ENCODE peak calls at places on chromosomes 3 and 15, in five cellular contexts. V, I, E, U and G are unnamed samples.

GRCh38 chr3:134663646-134664456 is 13.0 kb upstream of the KY start:
- DNase-seq in I (no peak), E (no peak), V (no peak), U (peak), G (no peak)

GRCh38 chr3:13012228-13012691 is 61.0 kb downstream of the IQSEC1 start:
- DNase-seq in I (no peak), V (peak), U (no peak), E (peak), G (no peak)

GRCh38 chr3:25354071-25354470 is 74.0 kb upstream of the RARB start:
- DNase-seq in V (no peak), E (no peak), U (peak), I (no peak), G (no peak)

GRCh38 chr3:51904034-51904823 is 1.1 kb upstream of the IQCF1 start:
- DNase-seq in E (no peak), I (no peak), U (no peak), V (no peak), G (no peak)

GRCh38 chr3:123303976-123304560 is 102.3 kb downstream of the SEC22A start:
- DNase-seq in U (no peak), I (no peak), V (no peak), E (no peak), G (no peak)

GRCh38 chr3:107796786-107797185 is 274.0 kb downstream of the BBX start:
- DNase-seq in U (peak), I (no peak), E (no peak), V (peak), G (peak)

GRCh38 chr3:105829879-105830622 is 38.8 kb downstream of the CBLB start:
- DNase-seq in V (peak), I (no peak), U (no peak), E (no peak), G (no peak)

GRCh38 chr3:156681003-156681402 is 6.6 kb downstream of the TIPARP start:
- DNase-seq in E (no peak), U (peak), I (no peak), V (no peak), G (no peak)

GRCh38 chr3:39541917-39542329 is 74.4 kb downstream of the MOBP start:
- DNase-seq in E (no peak), V (no peak), U (no peak), I (no peak), G (no peak)

GRCh38 chr3:161163297-161163696 is 57.8 kb upstream of the NMD3 start:
- DNase-seq in U (peak), E (no peak), I (no peak), V (no peak), G (no peak)

GRCh38 chr3:100902572-100902971 is 90.6 kb downstream of the ABI3BP start:
- DNase-seq in E (no peak), V (no peak), U (peak), I (no peak), G (no peak)

GRCh38 chr3:48233542-48233941 is 7.4 kb upstream of the ZNF589 start:
- DNase-seq in U (no peak), V (no peak), E (no peak), I (no peak), G (no peak)

GRCh38 chr3:17632401-17633100 is 109.9 kb downstream of the TBC1D5 start:
- DNase-seq in U (peak), I (no peak), E (no peak), V (no peak), G (no peak)

GRCh38 chr3:195106418-195106906 is 164.5 kb downstream of the XXYLT1 start:
- DNase-seq in U (peak), V (peak), E (peak), I (peak), G (peak)

GRCh38 chr3:184594386-184595035 is 32.9 kb downstream of the EPHB3 start:
- DNase-seq in E (no peak), I (no peak), V (no peak), U (no peak), G (no peak)

GRCh38 chr3:46298871-46299607 is 54.9 kb upstream of the CCR2 start:
- DNase-seq in U (no peak), I (no peak), E (no peak), V (no peak), G (no peak)

GRCh38 chr15:62517541-62517940 is 352.5 kb upstream of the C2CD4B start:
- DNase-seq in V (no peak), U (no peak), E (no peak), I (no peak), G (no peak)

GRCh38 chr3:13644341-13645082 is 95.6 kb downstream of the FBLN2 start:
- DNase-seq in V (no peak), U (no peak), E (no peak), I (no peak), G (no peak)

GRCh38 chr15:55194246-55194645 is 2.5 kb downstream of the RSL24D1 start:
- DNase-seq in V (no peak), U (no peak), E (no peak), I (no peak), G (no peak)

GRCh38 chr15:82176528-82176927 is 86.0 kb downstream of the EFL1 start:
- DNase-seq in V (no peak), U (no peak), E (no peak), I (no peak), G (no peak)

GRCh38 chr15:63599401-63600000 is 2.3 kb downstream of the FBXL22 start:
- DNase-seq in E (peak), V (peak), I (peak), U (no peak), G (peak)

GRCh38 chr3:133717424-133717823 is 28.8 kb upstream of the TF start:
- DNase-seq in V (no peak), E (no peak), I (no peak), U (no peak), G (no peak)

GRCh38 chr3:100173931-100174330 is 59.6 kb upstream of the FILIP1L start:
- DNase-seq in U (no peak), E (no peak), V (no peak), I (no peak), G (no peak)

GRCh38 chr3:182732232-182733015 is 60.9 kb upstream of the ATP11B start:
- DNase-seq in E (no peak), I (no peak), V (no peak), U (no peak), G (no peak)

GRCh38 chr3:133991209-133991608 is 38.5 kb downstream of the SLCO2A1 start:
- DNase-seq in V (no peak), E (no peak), I (no peak), U (no peak), G (no peak)

GRCh38 chr15:81950841-81951414 is 94.9 kb downstream of the MEX3B start:
- DNase-seq in E (no peak), V (no peak), I (no peak), U (peak), G (no peak)

GRCh38 chr3:117350386-117350785 is 640.8 kb downstream of the TUSC7 start:
- DNase-seq in V (no peak), E (no peak), U (no peak), I (no peak), G (no peak)

GRCh38 chr15:78979456-78980320 is 34.8 kb upstream of the CTSH start:
- DNase-seq in V (peak), U (peak), I (peak), E (no peak), G (peak)

GRCh38 chr3:124362418-124362817 is 367.8 kb upstream of the UMPS start:
- DNase-seq in V (no peak), I (no peak), U (no peak), E (no peak), G (no peak)

GRCh38 chr3:129491794-129492193 is 36.6 kb upstream of the RHO start:
- DNase-seq in U (no peak), V (no peak), E (no peak), I (no peak), G (no peak)

GRCh38 chr15:83282859-83283812 is 1.3 kb downstream of the BNC1 start:
- DNase-seq in V (no peak), U (no peak), E (peak), I (no peak), G (no peak)

GRCh38 chr15:98964461-98965454 is 42.8 kb downstream of the PGPEP1L start:
- DNase-seq in E (no peak), V (no peak), U (no peak), I (no peak), G (no peak)